ENCODE peak calls at places on chromosomes 4 and X, in five cellular contexts. C is body of pancreas, F is right lobe of liver, S is esophagus squamous epithelium, Q is colonic mucosa. A is an unnamed sample. For H3K36me3 and H3K4me1, the result is how much of the 10 kb centered on the place peaks cover.

GRCh38 chr4:84681488-84682274 is 98.8 kb downstream of the CDS1 start:
- DNase-seq in S (no peak), Q (peak), C (no peak), F (no peak), A (peak)

GRCh38 chrX:7372843-7373525 is 225.0 kb upstream of the PUDP start:
- DNase-seq in S (no peak), F (no peak), C (no peak), Q (no peak), A (no peak)

GRCh38 chr4:154559141-154559841 is 3.5 kb upstream of the FGB start:
- DNase-seq in S (no peak), C (no peak), Q (peak), F (no peak), A (peak)

GRCh38 chrX:22652596-22652995 is 347.2 kb upstream of the DDX53 start:
- DNase-seq in C (no peak), S (no peak), F (no peak), Q (peak), A (peak)

GRCh38 chrX:41895826-41896225 is 27.5 kb downstream of the CASK start:
- DNase-seq in S (no peak), C (no peak), Q (no peak), F (no peak), A (no peak)

GRCh38 chrX:74540635-74541249 is 73.7 kb downstream of the RLIM start:
- DNase-seq in C (no peak), S (no peak), F (no peak), Q (no peak), A (no peak)

GRCh38 chr4:26459054-26459755 is 31.1 kb downstream of the CCKAR start:
- DNase-seq in S (no peak), C (no peak), Q (no peak), F (no peak), A (peak)

GRCh38 chr4:19239565-19239964 is 1012.1 kb upstream of the SLIT2 start:
- DNase-seq in C (no peak), S (no peak), F (no peak), Q (no peak), A (no peak)

GRCh38 chr4:40176602-40177001 is 20.2 kb upstream of the RHOH start:
- DNase-seq in S (no peak), C (no peak), F (no peak), Q (no peak), A (peak)

GRCh38 chr4:113881256-113881655 is 98.2 kb downstream of the ARSJ start:
- DNase-seq in S (no peak), F (no peak), Q (no peak), C (no peak), A (peak)

GRCh38 chrX:65502618-65503017 is 32.0 kb downstream of the LAS1L start:
- DNase-seq in F (no peak), Q (no peak), C (no peak), S (no peak), A (no peak)
- H3K36me3 ChIP-seq in F (under half), Q (under half), C (under half), S (under half), A (under half)

GRCh38 chr4:78588894-78589545 is 37.5 kb downstream of the ANXA3 start:
- DNase-seq in C (no peak), F (no peak), S (no peak), Q (no peak), A (no peak)

GRCh38 chr4:78596111-78596742 is 44.7 kb downstream of the ANXA3 start:
- DNase-seq in S (no peak), Q (peak), F (no peak), C (no peak), A (no peak)

GRCh38 chr4:78585633-78586032 is 34.1 kb downstream of the ANXA3 start:
- DNase-seq in C (no peak), Q (no peak), S (no peak), F (no peak), A (no peak)

GRCh38 chr4:78592104-78592783 is 40.7 kb downstream of the ANXA3 start:
- DNase-seq in S (no peak), F (no peak), Q (peak), C (no peak), A (peak)

DNA sequence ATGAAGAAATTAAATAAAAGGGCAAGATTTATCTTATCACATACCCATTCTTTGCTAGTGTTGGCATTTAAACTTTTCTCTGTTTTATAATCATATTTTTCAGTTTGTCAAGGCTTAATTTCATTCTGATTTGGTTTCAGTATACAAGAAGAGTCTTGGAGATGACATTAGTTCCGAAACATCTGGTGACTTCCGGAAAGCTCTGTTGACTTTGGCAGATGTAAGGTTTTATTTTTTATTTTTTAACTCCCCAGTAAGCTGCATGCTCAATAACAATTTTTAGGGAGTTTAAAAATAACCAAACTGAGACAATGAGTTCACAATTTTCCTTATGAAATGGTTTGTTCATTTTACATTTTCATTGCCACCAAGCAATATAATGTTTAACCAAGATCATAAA is 39.8 kb downstream of the ANXA3 start:
- DNase-seq in F (no peak), Q (no peak), C (no peak), S (no peak), A (no peak)
- H3K27ac ChIP-seq in F (no peak), Q (no peak), C (no peak), S (peak), A (no peak)

DNA sequence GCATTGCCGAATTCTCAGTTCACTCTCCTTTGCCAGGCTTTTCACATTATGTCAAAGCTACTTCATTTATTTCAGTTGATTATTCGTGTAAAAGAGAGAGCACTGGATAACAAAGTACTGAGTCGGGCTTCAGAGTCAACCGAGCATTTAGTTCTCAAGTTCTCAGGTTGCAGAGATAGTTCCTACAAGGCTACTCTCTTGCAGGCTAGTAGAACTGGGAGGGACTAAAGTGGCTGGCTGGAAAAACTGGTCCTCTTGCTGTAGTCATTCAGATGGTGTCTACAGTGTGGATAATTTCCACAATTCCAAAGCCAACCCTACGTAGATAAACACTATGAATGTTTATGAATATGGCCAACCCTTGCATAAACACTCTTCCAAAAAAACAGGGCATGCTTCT is 4.6 kb upstream of the CCNG2 start:
- DNase-seq in C (no peak), S (no peak), F (no peak), Q (no peak), A (peak)
- H3K4me1 ChIP-seq in C (under half), S (under half), F (under half), Q (under half), A (under half)

GRCh38 chr4:6705638-6706037 is 4.0 kb downstream of the MRFAP1L1 start:
- DNase-seq in F (no peak), Q (no peak), C (no peak), S (no peak), A (no peak)

GRCh38 chr4:6709230-6710114 is at the start of gene MRFAP1L1:
- DNase-seq in C (peak), Q (peak), F (peak), S (peak), A (peak)

GRCh38 chr4:6702761-6703160 is 6.9 kb downstream of the MRFAP1L1 start:
- DNase-seq in F (no peak), C (no peak), S (no peak), Q (no peak), A (no peak)

GRCh38 chr4:6703786-6704185 is 5.9 kb downstream of the MRFAP1L1 start:
- DNase-seq in F (no peak), C (no peak), S (no peak), Q (no peak), A (no peak)

DNA sequence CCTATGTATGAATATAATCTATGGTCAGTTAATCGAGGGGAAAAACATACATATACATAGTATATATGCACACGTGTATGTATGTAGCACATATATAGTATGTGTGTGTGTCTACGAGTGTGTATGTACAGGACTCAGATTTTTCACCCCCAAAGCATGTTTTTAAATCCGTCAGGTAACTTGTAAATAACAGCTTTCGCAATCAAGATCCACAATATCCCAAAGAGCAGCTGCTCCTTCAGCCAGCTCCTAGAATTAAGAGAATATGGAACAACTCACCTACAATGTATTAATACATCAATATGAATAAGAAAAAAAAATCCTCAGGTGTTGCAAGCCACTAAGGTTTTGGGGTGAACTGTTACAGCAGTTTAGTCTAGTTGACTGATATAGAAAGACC is 3.5 kb downstream of the MRFAP1L1 start:
- DNase-seq in Q (no peak), C (no peak), F (no peak), S (no peak), A (no peak)
- H3K36me3 ChIP-seq in Q (under half), C (under half), F (under half), S (half or more), A (under half)

GRCh38 chr4:15341733-15342300 is 86.0 kb upstream of the C1QTNF7 start:
- DNase-seq in C (no peak), F (no peak), Q (no peak), S (no peak), A (no peak)
- H3K27ac ChIP-seq in C (no peak), F (no peak), Q (no peak), S (peak), A (no peak)

GRCh38 chrX:119758682-119759332 is 419 bp downstream of the SOWAHD start:
- DNase-seq in S (no peak), Q (no peak), C (peak), F (peak), A (no peak)
- H3K4me1 ChIP-seq in S (under half), Q (under half), C (under half), F (under half), A (under half)

GRCh38 chr4:183288955-183289354 is 31.1 kb downstream of the CLDN22 start:
- DNase-seq in C (no peak), F (no peak), S (no peak), Q (no peak), A (no peak)
- H3K36me3 ChIP-seq in C (under half), F (under half), S (half or more), Q (under half), A (under half)